ENCODE peak calls at places on chromosomes 3 and 15, in ten cellular contexts. O is AG09309; Y is right cardiac atrium; I is iris pigment epithelial cell; B is NAMALWA; D is germinal center; A is AG08395; Q is stimulated activated CD4-positive, alpha-beta T cell treated with anti-CD3 and anti-CD28 coated beads, Interleukin-4, amount 100 ng/mL, for 1 hour; Z is WTC11; C is AML-193. V is an unnamed sample.

GRCh38 chr15:34753236-34753894 is 1.4 kb downstream of the GJD2 start:
- DNase-seq in O (no peak), Y (peak; percentile 48), I (peak; percentile 59), B (no peak), D (no peak), A (peak; percentile 74), Q (no peak), Z (peak; percentile 83), C (no peak), V (peak; percentile 22)

GRCh38 chr15:88131937-88132336 is 124.6 kb downstream of the NTRK3 start:
- DNase-seq in O (no peak), Y (no peak), I (no peak), B (no peak), D (no peak), A (no peak), Q (no peak), Z (no peak), C (no peak), V (no peak)

GRCh38 chr15:44763187-44763586 is 26.9 kb downstream of the TRIM69 start:
- DNase-seq in O (no peak), Y (no peak), I (no peak), B (no peak), D (no peak), A (no peak), Q (no peak), Z (no peak), C (no peak), V (no peak)

GRCh38 chr3:183058351-183058750 is 40.9 kb downstream of the MCCC1 start:
- DNase-seq in O (no peak), Y (no peak), I (no peak), B (no peak), D (no peak), A (no peak), Q (no peak), Z (no peak), C (no peak), V (no peak)

GRCh38 chr3:127690106-127690505 is 17.4 kb downstream of the ABTB1 start:
- DNase-seq in O (no peak), Y (peak; percentile 38), I (peak; percentile 68), B (no peak), D (no peak), A (peak; percentile 78), Q (no peak), Z (no peak), C (no peak), V (no peak)

GRCh38 chr15:43187544-43188155 is 2.4 kb downstream of the CCNDBP1 start:
- DNase-seq in O (peak; percentile 46), Y (no peak), I (peak; percentile 74), B (peak; percentile 79), D (peak; percentile 47), A (peak; percentile 67), Q (no peak), Z (no peak), C (peak; percentile 82), V (peak; percentile 35)

GRCh38 chr3:106611841-106612240 is 743.0 kb upstream of the CBLB start:
- DNase-seq in O (no peak), Y (no peak), I (peak; percentile 20), B (no peak), D (no peak), A (no peak), Q (no peak), Z (no peak), C (no peak), V (no peak)

GRCh38 chr15:74038707-74039655 is 43.4 kb downstream of the GOLGA6A start:
- DNase-seq in O (no peak), Y (peak; percentile 68), I (no peak), B (no peak), D (no peak), A (peak; percentile 45), Q (no peak), Z (no peak), C (no peak), V (no peak)

GRCh38 chr15:100715571-100716455 is 113.4 kb downstream of the ASB7 start:
- DNase-seq in O (no peak), Y (peak; percentile 86), I (no peak), B (no peak), D (no peak), A (no peak), Q (no peak), Z (no peak), C (no peak), V (no peak)

GRCh38 chr3:194407423-194407822 is 8.4 kb upstream of the GP5 start:
- DNase-seq in O (no peak), Y (no peak), I (peak; percentile 84), B (no peak), D (no peak), A (no peak), Q (no peak), Z (no peak), C (no peak), V (no peak)

GRCh38 chr15:69748131-69748530 is 295.5 kb downstream of the RPLP1 start:
- DNase-seq in O (no peak), Y (no peak), I (no peak), B (no peak), D (no peak), A (no peak), Q (no peak), Z (no peak), C (no peak), V (no peak)

GRCh38 chr3:30332196-30333021 is 274.0 kb upstream of the TGFBR2 start:
- DNase-seq in O (no peak), Y (no peak), I (no peak), B (no peak), D (no peak), A (no peak), Q (no peak), Z (no peak), C (no peak), V (no peak)

GRCh38 chr3:27657404-27657803 is 64.7 kb downstream of the EOMES start:
- DNase-seq in O (no peak), Y (no peak), I (no peak), B (no peak), D (no peak), A (no peak), Q (no peak), Z (no peak), C (no peak), V (no peak)

V was measured in COLO829.